ENCODE peak calls at places on chromosomes 1 and 21, in seven cellular contexts. A, R, H, W, P, B and Z are unnamed samples.

GRCh38 chr1:244647819-244648218 is 5.1 kb upstream of the DESI2 start:
- DNase-seq in A (no peak), R (no peak), H (no peak), W (no peak), P (no peak), B (no peak), Z (no peak)

GRCh38 chr1:151475175-151475574 is 15.9 kb upstream of the POGZ start:
- DNase-seq in A (peak; percentile 70), R (no peak), H (no peak), W (no peak), P (no peak), B (no peak), Z (no peak)

GRCh38 chr1:153375511-153375910 is at the start of gene S100A12:
- DNase-seq in A (peak; percentile 97), R (no peak), H (no peak), W (peak; percentile 42), P (no peak), B (no peak), Z (no peak)

GRCh38 chr1:243939167-243939848 is 89.3 kb upstream of the AKT3 start:
- DNase-seq in A (no peak), R (no peak), H (no peak), W (no peak), P (no peak), B (no peak), Z (no peak)

GRCh38 chr1:210367561-210367960 is 38.9 kb downstream of the HHAT start:
- DNase-seq in A (no peak), R (no peak), H (no peak), W (no peak), P (no peak), B (no peak), Z (no peak)

GRCh38 chr21:35229290-35229689 is 180.2 kb upstream of the RUNX1 start:
- DNase-seq in A (no peak), R (no peak), H (no peak), W (no peak), P (no peak), B (no peak), Z (no peak)

GRCh38 chr1:221217029-221217428 is 337.8 kb downstream of the HLX start:
- DNase-seq in A (peak; percentile 19), R (peak; percentile 28), H (no peak), W (no peak), P (no peak), B (no peak), Z (no peak)

GRCh38 chr1:185049670-185050069 is 4.3 kb downstream of the RNF2 start:
- DNase-seq in A (no peak), R (no peak), H (no peak), W (no peak), P (no peak), B (no peak), Z (no peak)

GRCh38 chr1:152495066-152495675 is 15.4 kb upstream of the LCE5A start:
- DNase-seq in A (peak; percentile 76), R (peak; percentile 38), H (no peak), W (no peak), P (no peak), B (no peak), Z (no peak)

GRCh38 chr1:42830631-42831030 is 13.4 kb upstream of the SVBP start:
- DNase-seq in A (no peak), R (no peak), H (no peak), W (no peak), P (no peak), B (no peak), Z (no peak)